ENCODE peak calls at places on chromosomes 7 and 10, in five cellular contexts. M is amygdala, R is RPMI8226, S is HL-60, C is lung. X is an unnamed sample.

GRCh38 chr10:73899401-73899780 is 11.5 kb upstream of the PLAU start:
- DNase-seq in S (no peak), R (no peak), M (no peak), C (no peak), X (no peak)

GRCh38 chr10:23078114-23078513 is 17.3 kb upstream of the MSRB2 start:
- DNase-seq in S (no peak), C (no peak), M (no peak), R (no peak), X (no peak)

GRCh38 chr7:39606941-39607340 is 16.4 kb upstream of the RALA start:
- DNase-seq in S (no peak), C (no peak), M (no peak), R (no peak), X (no peak)

GRCh38 chr10:24850726-24851300 is 101.6 kb downstream of the PRTFDC1 start:
- DNase-seq in M (no peak), S (no peak), C (no peak), R (no peak), X (no peak)

GRCh38 chr7:106070201-106070551 is 41.9 kb downstream of the SYPL1 start:
- DNase-seq in M (no peak), S (no peak), C (peak; percentile 75), R (no peak), X (no peak)

GRCh38 chr10:28806951-28807759 is 129.8 kb downstream of the BAMBI start:
- DNase-seq in M (no peak), C (no peak), R (no peak), S (no peak), X (no peak)

GRCh38 chr7:156592124-156592884 is 48.3 kb upstream of the RNF32 start:
- DNase-seq in R (no peak), S (no peak), M (no peak), C (no peak), X (no peak)

GRCh38 chr10:132306951-132307751 is 599 bp downstream of the STK32C start:
- DNase-seq in M (no peak), R (peak; percentile 9), C (peak; percentile 66), S (no peak), X (no peak)

GRCh38 chr10:132981173-132981555 is 38.8 kb upstream of the CFAP46 start:
- DNase-seq in M (no peak), S (no peak), C (no peak), R (no peak), X (no peak)

GRCh38 chr7:39659356-39660013 is 36.1 kb downstream of the RALA start:
- DNase-seq in S (no peak), M (no peak), R (no peak), C (no peak), X (no peak)

GRCh38 chr10:76415559-76415958 is 984.1 kb downstream of the LRMDA start:
- DNase-seq in R (no peak), S (no peak), M (no peak), C (no peak), X (no peak)

GRCh38 chr10:80132299-80133139 is at the start of gene PLAC9:
- DNase-seq in S (no peak), C (no peak), M (no peak), R (no peak), X (no peak)

GRCh38 chr7:154289119-154289518 is 236.9 kb downstream of the DPP6 start:
- DNase-seq in C (no peak), M (no peak), S (no peak), R (no peak), X (no peak)

GRCh38 chr7:116173051-116174028 is 37.0 kb upstream of the TES start:
- DNase-seq in R (peak; percentile 67), M (no peak), C (no peak), S (no peak), X (peak; percentile 68)

GRCh38 chr7:79598351-79598750 is 144.9 kb upstream of the MAGI2 start:
- DNase-seq in R (peak; percentile 87), M (no peak), S (no peak), C (no peak), X (no peak)

GRCh38 chr10:75269605-75270004 is 33.8 kb upstream of the COMTD1 start:
- DNase-seq in M (no peak), R (no peak), S (no peak), C (no peak), X (no peak)

GRCh38 chr7:103996639-103997038 is 7.2 kb upstream of the RELN start:
- DNase-seq in R (no peak), S (no peak), M (no peak), C (no peak), X (no peak)

GRCh38 chr7:116801092-116801710 is 61.2 kb upstream of the CAPZA2 start:
- DNase-seq in C (no peak), M (no peak), S (no peak), R (no peak), X (no peak)

GRCh38 chr7:18201349-18201748 is 173.7 kb upstream of the PRPS1L1 start:
- DNase-seq in C (no peak), M (no peak), R (peak; percentile 10), S (no peak), X (no peak)

GRCh38 chr7:129796186-129796775 is 156.5 kb downstream of the UBE2H start:
- DNase-seq in C (no peak), M (no peak), S (no peak), R (no peak), X (no peak)

GRCh38 chr7:48617508-48617907 is 306.8 kb upstream of the CDC14C start:
- DNase-seq in R (no peak), M (no peak), C (no peak), S (no peak), X (no peak)

GRCh38 chr10:16429539-16429938 is 7.3 kb upstream of the PTER start:
- DNase-seq in S (no peak), M (no peak), R (no peak), C (no peak), X (no peak)

GRCh38 chr10:52313350-52314006 is 603 bp upstream of the DKK1 start:
- DNase-seq in R (no peak), S (no peak), C (no peak), M (no peak), X (no peak)

GRCh38 chr10:79292789-79293746 is 54.2 kb upstream of the PPIF start:
- DNase-seq in S (peak; percentile 74), R (peak; percentile 15), M (peak; percentile 56), C (no peak), X (peak; percentile 8)